ENCODE peak calls at places on chromosomes 2 and 18, in four cellular contexts. L, R, G and W are unnamed samples.

GRCh38 chr2:180520206-180520605 is 460.2 kb upstream of the UBE2E3 start:
- DNase-seq in L (no peak), R (no peak), G (peak; percentile 56), W (no peak)

GRCh38 chr2:169361706-169362345 is 508 bp downstream of the LRP2 start:
- DNase-seq in L (peak; percentile 72), R (no peak), G (no peak), W (no peak)

GRCh38 chr2:124755386-124755785 is 730.3 kb downstream of the CNTNAP5 start:
- DNase-seq in L (no peak), R (no peak), G (no peak), W (no peak)

GRCh38 chr2:206082298-206082843 is 3.6 kb downstream of the INO80D start:
- DNase-seq in L (no peak), R (no peak), G (no peak), W (no peak)

GRCh38 chr2:160347269-160347863 is 146.2 kb downstream of the RBMS1 start:
- DNase-seq in L (no peak), R (peak; percentile 88), G (no peak), W (no peak)

GRCh38 chr2:80545420-80546192 is 241.1 kb upstream of the LRRTM1 start:
- DNase-seq in L (no peak), R (no peak), G (no peak), W (no peak)

GRCh38 chr2:230974096-230974913 is 21.6 kb upstream of the SPATA3 start:
- DNase-seq in L (no peak), R (peak; percentile 92), G (peak; percentile 25), W (no peak)

GRCh38 chr2:86513948-86514660 is 49.1 kb downstream of the CHMP3 start:
- DNase-seq in L (no peak), R (no peak), G (no peak), W (no peak)

GRCh38 chr2:111243295-111243694 is 122.6 kb downstream of the BCL2L11 start:
- DNase-seq in L (no peak), R (no peak), G (no peak), W (no peak)

GRCh38 chr2:36568533-36569246 is 29.3 kb downstream of the FEZ2 start:
- DNase-seq in L (no peak), R (peak; percentile 69), G (peak; percentile 94), W (no peak)

GRCh38 chr18:46866524-46866923 is 50.8 kb downstream of the PIAS2 start:
- DNase-seq in L (no peak), R (no peak), G (no peak), W (no peak)

GRCh38 chr2:154229971-154230370 is 358.2 kb downstream of the GALNT13 start:
- DNase-seq in L (no peak), R (no peak), G (no peak), W (no peak)

GRCh38 chr2:169095631-169096105 is 26.3 kb downstream of the DHRS9 start:
- DNase-seq in L (no peak), R (peak; percentile 99), G (peak; percentile 99), W (no peak)

GRCh38 chr2:218218409-218219185 is 1.6 kb downstream of the ARPC2 start:
- DNase-seq in L (no peak), R (no peak), G (no peak), W (no peak)

GRCh38 chr18:9679125-9679524 is 29.0 kb upstream of the RAB31 start:
- DNase-seq in L (no peak), R (no peak), G (no peak), W (no peak)

GRCh38 chr18:1048048-1048447 is 143.4 kb downstream of the ADCYAP1 start:
- DNase-seq in L (no peak), R (peak; percentile 76), G (peak; percentile 28), W (no peak)

GRCh38 chr2:63840081-63840784 is 1.5 kb upstream of the UGP2 start:
- DNase-seq in L (peak; percentile 91), R (no peak), G (peak; percentile 29), W (no peak)

GRCh38 chr2:240436626-240437180 is 1.2 kb downstream of the GPC1 start:
- DNase-seq in L (peak; percentile 75), R (peak; percentile 27), G (peak; percentile 18), W (no peak)

DNA sequence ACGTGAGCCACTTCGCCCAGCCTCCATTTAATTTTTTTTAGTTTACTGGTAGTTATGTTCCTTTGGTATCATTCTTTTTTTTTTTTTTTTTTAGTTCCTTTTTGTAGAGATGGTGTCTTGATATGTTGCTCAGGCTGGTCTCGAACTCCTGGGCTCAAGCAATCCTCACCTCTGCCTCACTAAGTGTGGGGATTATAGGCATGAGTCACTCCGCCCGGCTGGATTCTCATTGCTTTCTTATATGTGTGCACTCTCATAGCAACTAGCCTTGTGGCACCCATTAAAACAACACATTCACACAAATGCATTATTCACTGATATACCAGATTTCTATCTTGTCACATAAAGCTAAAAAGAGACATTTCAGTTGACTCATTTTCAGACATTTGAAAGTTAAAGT is 4.2 kb downstream of the TTC27 start:
- DNase-seq in L (no peak), R (peak; percentile 42), G (peak; percentile 82), W (no peak)
- H3K9ac ChIP-seq in L (no peak overlapping the region), R (no peak overlapping the region), G (no peak overlapping the region), W (no peak overlapping the region)

GRCh38 chr2:44934024-44934423 is 7.5 kb upstream of the SIX3 start:
- DNase-seq in L (peak; percentile 65), R (no peak), G (no peak), W (no peak)

GRCh38 chr2:44932079-44932478 is 9.4 kb upstream of the SIX3 start:
- DNase-seq in L (peak; percentile 48), R (no peak), G (no peak), W (no peak)

GRCh38 chr2:44932564-44933392 is 8.7 kb upstream of the SIX3 start:
- DNase-seq in L (peak; percentile 58), R (no peak), G (no peak), W (no peak)

GRCh38 chr2:44934521-44934961 is 7.0 kb upstream of the SIX3 start:
- DNase-seq in L (peak; percentile 76), R (no peak), G (no peak), W (no peak)

DNA sequence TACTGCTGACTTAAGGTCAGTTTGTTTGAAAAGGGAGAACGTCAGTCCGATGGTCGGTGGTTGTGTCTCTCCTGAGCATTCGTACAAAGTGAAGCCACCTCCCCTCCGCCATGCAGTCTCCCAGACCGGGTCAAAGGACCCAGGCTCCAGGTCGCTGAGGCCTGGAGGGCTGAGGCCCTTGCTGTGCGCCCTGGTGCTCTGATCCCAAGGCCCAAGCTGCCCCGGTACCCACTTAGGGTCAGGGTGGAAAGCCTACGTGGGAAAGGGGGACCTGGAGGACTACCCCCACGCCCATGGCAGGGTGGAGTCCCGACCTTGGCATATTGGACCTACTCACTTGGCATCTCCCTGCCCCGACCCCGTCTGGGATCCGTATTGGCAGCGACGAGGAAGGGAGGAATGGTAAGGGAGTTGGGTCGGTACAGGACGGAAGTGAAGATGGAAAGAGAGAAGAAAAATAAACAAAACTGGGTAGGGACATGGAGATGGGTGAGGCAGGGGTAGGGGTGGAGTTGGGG is 8.0 kb upstream of the SIX3 start:
- DNase-seq in L (peak; percentile 55), R (no peak), G (no peak), W (no peak)
- TF ChIP-seq EZH2 in L (peak; percentile 51), R (peak; percentile 80), G (no peak), W (no peak)

GRCh38 chr2:215422676-215423075 is 13.2 kb downstream of the FN1 start:
- DNase-seq in L (no peak), R (no peak), G (no peak), W (no peak)

GRCh38 chr2:215423928-215424540 is 11.8 kb downstream of the FN1 start:
- DNase-seq in L (no peak), R (peak; percentile 32), G (no peak), W (no peak)

GRCh38 chr2:215427585-215427984 is 8.3 kb downstream of the FN1 start:
- DNase-seq in L (no peak), R (peak; percentile 6), G (no peak), W (no peak)

GRCh38 chr2:215423234-215423633 is 12.6 kb downstream of the FN1 start:
- DNase-seq in L (no peak), R (peak; percentile 22), G (no peak), W (no peak)

DNA sequence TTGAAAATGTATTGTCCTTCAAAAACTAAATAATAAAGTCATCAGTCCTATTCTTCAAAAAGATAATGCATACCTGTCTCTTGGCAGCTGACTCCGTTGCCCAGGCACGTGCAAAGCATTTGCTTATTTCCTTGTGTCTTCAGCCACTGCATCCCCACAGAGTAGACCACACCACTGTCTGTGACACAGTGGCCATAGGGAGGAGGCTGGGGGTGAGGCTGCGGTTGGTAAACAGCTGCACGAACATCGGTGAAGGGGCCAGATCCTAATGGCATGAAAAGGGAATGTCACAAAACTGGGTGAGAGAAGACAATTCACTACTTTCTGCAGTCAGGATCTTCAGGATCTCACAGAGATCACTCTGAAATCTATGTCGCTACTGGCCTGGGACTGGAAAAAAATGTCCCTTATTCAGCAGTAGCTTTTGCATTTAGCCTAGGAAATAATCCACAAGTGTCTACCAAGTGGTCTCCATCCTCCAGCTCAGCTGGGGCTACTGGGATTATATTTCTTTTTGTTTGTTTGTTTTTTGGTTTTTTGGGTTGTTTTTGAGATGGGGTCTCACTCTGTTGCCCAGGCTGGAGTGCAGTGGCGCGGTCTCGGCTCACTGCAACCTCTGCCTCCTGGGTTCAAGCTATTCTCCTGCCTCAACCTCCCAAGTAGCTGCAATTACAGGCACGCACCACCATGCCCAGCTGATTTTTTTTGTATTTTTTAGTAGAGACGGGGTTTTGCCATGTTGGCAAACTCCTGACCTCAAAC is 10.7 kb downstream of the FN1 start:
- DNase-seq in L (no peak), R (peak; percentile 39), G (no peak), W (no peak)
- H3K9ac ChIP-seq in L (no peak overlapping the region), R (peak overlapping the region; percentile 74), G (no peak overlapping the region), W (no peak overlapping the region)

GRCh38 chr2:144367030-144367429 is 152.9 kb downstream of the ZEB2 start:
- DNase-seq in L (no peak), R (no peak), G (no peak), W (no peak)

GRCh38 chr2:144370937-144371584 is 148.9 kb downstream of the ZEB2 start:
- DNase-seq in L (no peak), R (peak; percentile 86), G (no peak), W (no peak)

GRCh38 chr2:144364988-144365738 is 154.8 kb downstream of the ZEB2 start:
- DNase-seq in L (no peak), R (peak; percentile 87), G (no peak), W (no peak)

GRCh38 chr2:144372484-144373195 is 147.3 kb downstream of the ZEB2 start:
- DNase-seq in L (no peak), R (no peak), G (no peak), W (no peak)

GRCh38 chr2:144369416-144369815 is 150.5 kb downstream of the ZEB2 start:
- DNase-seq in L (no peak), R (no peak), G (no peak), W (no peak)
- TF ChIP-seq EZH2 in L (no peak), R (no peak), G (no peak), W (no peak)

GRCh38 chr2:65786001-65786400 is 353.6 kb upstream of the SPRED2 start:
- DNase-seq in L (no peak), R (no peak), G (no peak), W (no peak)
- H3K9ac ChIP-seq in L (no peak overlapping the region), R (no peak overlapping the region), G (no peak overlapping the region), W (no peak overlapping the region)

GRCh38 chr2:241865957-241866858 is 3.3 kb upstream of the RTP5 start:
- DNase-seq in L (peak; percentile 85), R (no peak), G (no peak), W (no peak)
- TF ChIP-seq EZH2 in L (no peak), R (peak; percentile 23), G (no peak), W (no peak)